ENCODE peak calls at places on chromosomes 13 and 19, in seven cellular contexts. M is neuronal stem cell, X is H1, K is IMR-90, P is mesenchymal stem cell, I is H9, O is trophoblast cell. J is an unnamed sample.

GRCh38 chr19:49930483-49931011 is 1.2 kb upstream of the NUP62 start:
- DNase-seq in P (peak), M (no peak), I (peak), O (no peak), X (peak), K (no peak), J (peak)

GRCh38 chr19:12788025-12788681 is 3.1 kb upstream of the JUNB start:
- DNase-seq in I (no peak), M (no peak), X (no peak), K (no peak), P (peak), O (no peak), J (no peak)

GRCh38 chr19:6204212-6204611 is 68.7 kb downstream of the ACSBG2 start:
- DNase-seq in O (peak), K (no peak), M (no peak), I (no peak), X (no peak), P (peak), J (no peak)

GRCh38 chr13:28707629-28708427 is 10.9 kb downstream of the SLC46A3 start:
- DNase-seq in I (no peak), X (no peak), O (no peak), K (peak), M (no peak), P (peak), J (no peak)

GRCh38 chr13:24279706-24280105 is 29.7 kb upstream of the C1QTNF9 start:
- DNase-seq in M (no peak), K (no peak), X (no peak), O (no peak), I (no peak), P (peak), J (no peak)

GRCh38 chr19:2775556-2776430 is 7.3 kb downstream of the SGTA start:
- DNase-seq in K (peak), I (no peak), P (peak), O (peak), M (no peak), X (no peak), J (no peak)

GRCh38 chr13:98998831-98999634 is 21.2 kb upstream of the DOCK9 start:
- DNase-seq in P (peak), M (no peak), I (no peak), X (no peak), O (peak), K (no peak), J (no peak)

GRCh38 chr13:58587183-58587582 is 955.6 kb downstream of the PCDH17 start:
- DNase-seq in O (no peak), M (no peak), P (no peak), K (no peak), X (no peak), I (no peak), J (no peak)

GRCh38 chr13:111614613-111615012 is 294.2 kb downstream of the TEX29 start:
- DNase-seq in I (no peak), P (no peak), K (no peak), X (no peak), M (no peak), O (no peak), J (no peak)

GRCh38 chr19:30388819-30389218 is 16.6 kb downstream of the ZNF536 start:
- DNase-seq in O (no peak), P (no peak), X (peak), K (no peak), I (no peak), M (no peak), J (no peak)

GRCh38 chr19:35348909-35349611 is 1.4 kb downstream of the FFAR1 start:
- DNase-seq in I (peak), K (no peak), P (no peak), O (no peak), X (peak), M (no peak), J (no peak)

GRCh38 chr19:2969104-2969504 is 8.3 kb upstream of the TLE6 start:
- DNase-seq in P (peak), M (no peak), K (no peak), O (no peak), X (no peak), I (no peak), J (no peak)

GRCh38 chr19:46958542-46958941 is 61.1 kb upstream of the NPAS1 start:
- DNase-seq in X (no peak), I (no peak), M (no peak), P (peak), K (peak), O (peak), J (peak)

GRCh38 chr19:35949131-35949530 is 13.0 kb downstream of the LRFN3 start:
- DNase-seq in M (no peak), O (no peak), X (no peak), I (no peak), P (peak), K (no peak), J (no peak)

GRCh38 chr19:36213793-36214387 is 575 bp downstream of the ZNF565 start:
- DNase-seq in O (no peak), P (no peak), M (peak), X (no peak), I (no peak), K (peak), J (no peak)

GRCh38 chr13:38970380-38971051 is 20.1 kb downstream of the STOML3 start:
- DNase-seq in O (no peak), P (no peak), X (no peak), M (no peak), I (no peak), K (no peak), J (peak)

GRCh38 chr19:4811328-4812131 is 20.0 kb downstream of the TICAM1 start:
- DNase-seq in K (peak), P (peak), X (peak), M (peak), I (peak), O (peak), J (peak)

DNA sequence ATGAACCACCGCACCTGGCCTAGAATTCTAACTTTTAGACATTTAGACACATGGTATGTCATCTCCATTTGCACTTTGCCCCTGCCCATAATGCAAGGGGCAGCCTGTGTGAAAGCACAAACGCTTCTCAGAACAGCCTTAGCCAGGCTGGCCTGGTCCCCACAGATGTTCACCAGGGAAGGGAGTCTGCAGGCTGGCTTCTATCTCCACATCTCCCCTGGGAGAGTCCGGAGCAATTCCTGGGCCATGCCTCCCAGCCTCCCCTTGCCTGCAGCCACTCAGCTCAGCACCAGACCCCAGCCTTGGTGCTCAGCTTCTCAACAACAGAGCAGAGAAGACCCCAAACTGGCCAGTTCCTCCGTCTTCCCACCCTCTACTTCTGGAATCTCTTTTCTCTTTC is 21.7 kb upstream of the LSM14A start:
- DNase-seq in X (no peak), P (no peak), O (no peak), M (no peak), I (no peak), K (no peak), J (no peak)
- H4K8ac ChIP-seq in X (no peak), P (no peak), O (no peak), M (no peak), I (no peak), K (no peak), J (no peak)

DNA sequence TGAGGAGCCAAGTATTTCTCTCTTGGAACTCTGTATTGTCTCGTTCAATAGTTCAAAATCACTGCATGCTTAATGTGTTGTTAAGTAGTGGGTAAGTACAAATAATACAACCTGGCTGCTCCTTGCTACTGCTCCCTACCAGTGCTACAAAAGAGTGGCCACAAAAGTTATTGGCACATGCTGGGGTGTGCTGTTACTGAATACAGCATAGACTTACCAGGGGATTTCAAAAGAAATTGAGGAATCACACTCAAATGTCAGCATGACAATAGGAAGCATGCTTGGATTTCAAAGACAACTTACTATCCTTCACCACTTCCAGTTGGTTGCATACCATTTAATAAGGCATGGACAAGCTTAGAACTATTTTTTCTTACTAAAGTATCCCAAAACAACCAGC is 1041.3 kb upstream of the SPRY2 start:
- DNase-seq in P (no peak), O (no peak), X (no peak), M (no peak), I (no peak), K (no peak), J (peak)
- H2BK120ac ChIP-seq in P (no peak), O (no peak), X (no peak), M (no peak), I (no peak), K (no peak), J (no peak)

GRCh38 chr19:41325640-41325946 is 15.6 kb downstream of the CCDC97 start:
- DNase-seq in K (no peak), M (no peak), I (no peak), X (peak), O (no peak), P (no peak), J (no peak)

GRCh38 chr19:41324921-41325639 is 15.1 kb downstream of the CCDC97 start:
- DNase-seq in M (no peak), P (peak), X (peak), I (peak), K (peak), O (no peak), J (peak)

GRCh38 chr19:41327499-41328156 is 17.7 kb downstream of the CCDC97 start:
- DNase-seq in P (no peak), M (no peak), O (peak), K (peak), I (peak), X (peak), J (no peak)

GRCh38 chr19:41327076-41327475 is 17.1 kb downstream of the CCDC97 start:
- DNase-seq in X (no peak), K (no peak), I (no peak), P (peak), M (no peak), O (no peak), J (no peak)

DNA sequence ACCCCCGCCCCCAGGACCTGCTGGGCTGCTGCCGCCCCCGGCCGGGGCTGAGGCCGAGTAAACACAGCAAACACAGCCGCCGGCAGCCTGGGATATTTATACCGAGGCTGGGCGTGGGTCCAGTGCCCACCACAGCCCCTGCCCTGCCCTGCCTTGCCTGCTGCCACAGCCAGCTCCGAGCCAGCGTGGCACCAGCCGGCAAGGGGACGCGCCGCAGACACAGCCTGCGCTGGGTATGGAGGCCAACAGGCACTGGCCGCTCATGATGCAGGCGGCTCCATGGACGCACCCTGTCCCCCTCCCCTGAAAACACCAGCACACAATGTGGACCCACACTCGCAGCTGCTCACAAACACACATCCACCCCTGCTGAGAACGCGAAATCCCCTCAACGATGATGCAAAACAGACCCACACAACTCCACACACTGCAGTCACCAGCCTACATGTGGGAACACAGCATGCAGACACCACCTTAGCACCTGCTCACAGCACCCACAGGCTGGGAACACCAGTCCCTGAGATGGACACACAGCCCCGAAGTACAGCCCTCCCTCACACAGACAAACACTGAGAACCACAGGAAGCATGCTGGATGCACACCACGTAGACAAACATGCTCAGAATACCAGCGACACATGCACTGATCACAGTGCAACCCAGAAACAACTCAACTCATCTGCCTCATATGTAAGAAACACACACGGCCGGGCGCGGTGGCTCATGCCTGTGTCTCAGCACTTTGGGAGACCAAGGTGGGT is 16.2 kb downstream of the CCDC97 start:
- DNase-seq in P (peak), X (peak), I (no peak), M (no peak), O (no peak), K (peak), J (no peak)
- H3K27ac ChIP-seq in P (peak), X (no peak), I (no peak), M (no peak), O (peak), K (peak), J (peak)

DNA sequence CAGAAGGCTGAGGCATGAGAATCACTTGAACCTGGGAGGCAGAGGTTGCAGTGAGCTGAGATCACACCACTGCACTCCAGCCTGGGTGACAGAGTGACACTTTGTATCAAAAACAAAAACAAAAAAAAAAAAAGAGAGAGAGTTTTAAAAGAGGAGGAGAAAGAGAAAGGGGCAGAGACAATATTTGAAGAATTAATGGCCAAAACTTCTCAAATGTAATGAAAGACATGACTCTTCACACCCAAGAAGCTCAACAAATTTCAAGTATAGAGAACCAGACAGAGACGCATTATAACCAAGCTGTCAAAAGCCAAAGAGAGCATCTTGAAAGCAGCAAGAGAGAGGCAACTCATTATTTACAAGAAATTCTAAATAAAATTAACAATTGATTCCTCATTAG is 36.9 kb upstream of the USP12 start:
- DNase-seq in X (no peak), M (no peak), O (no peak), P (no peak), K (no peak), I (no peak), J (no peak)
- H4K8ac ChIP-seq in X (no peak), M (no peak), O (no peak), P (no peak), K (no peak), I (no peak), J (no peak)

GRCh38 chr19:54152878-54153524 is 6.5 kb downstream of the LENG1 start:
- DNase-seq in X (no peak), I (no peak), K (no peak), M (no peak), P (no peak), O (no peak), J (no peak)

GRCh38 chr19:54149021-54149812 is 10.3 kb downstream of the LENG1 start:
- DNase-seq in P (no peak), O (no peak), X (no peak), M (no peak), K (no peak), I (no peak), J (no peak)

GRCh38 chr19:54152267-54152666 is 7.3 kb downstream of the LENG1 start:
- DNase-seq in O (no peak), I (no peak), P (no peak), X (no peak), M (no peak), K (no peak), J (no peak)

GRCh38 chr19:54153731-54154326 is 5.7 kb downstream of the LENG1 start:
- DNase-seq in O (no peak), P (no peak), X (no peak), I (no peak), M (no peak), K (no peak), J (no peak)

DNA sequence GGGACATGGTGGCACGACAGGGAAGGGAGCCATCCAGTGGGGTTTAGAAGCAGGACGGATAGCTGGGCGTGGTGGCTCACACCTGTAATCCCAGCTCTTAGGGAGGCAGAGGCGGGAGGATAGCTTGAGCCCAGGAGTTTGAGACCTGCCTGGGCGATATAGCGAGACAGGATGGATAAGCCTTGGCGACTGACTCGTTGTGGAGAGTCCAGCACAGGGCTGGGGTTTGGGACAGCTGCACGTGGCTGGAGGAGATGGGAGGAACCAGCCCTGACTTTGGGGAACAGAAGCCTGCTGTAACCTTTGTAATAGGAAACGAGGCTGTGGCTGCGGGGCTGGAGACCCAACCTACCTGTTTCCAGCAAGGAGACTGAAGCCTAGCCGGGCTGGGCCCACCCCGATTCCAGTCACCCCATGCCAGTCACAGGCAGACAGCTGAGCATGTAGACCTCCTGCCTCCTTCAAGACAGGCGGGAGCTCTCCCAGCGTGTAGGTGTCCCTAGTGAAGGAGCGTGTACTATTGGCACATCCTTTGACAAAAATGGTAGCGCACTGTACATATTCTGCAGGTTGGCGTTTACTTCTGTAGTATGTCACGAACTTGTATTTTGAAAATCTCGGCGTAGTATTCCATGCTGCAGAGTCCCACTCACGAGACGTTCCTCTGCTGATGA is 8.0 kb downstream of the LENG1 start:
- DNase-seq in P (no peak), K (no peak), O (no peak), X (no peak), M (no peak), I (no peak), J (no peak)
- H2BK120ac ChIP-seq in P (no peak), K (no peak), O (no peak), X (no peak), M (no peak), I (no peak), J (no peak)

DNA sequence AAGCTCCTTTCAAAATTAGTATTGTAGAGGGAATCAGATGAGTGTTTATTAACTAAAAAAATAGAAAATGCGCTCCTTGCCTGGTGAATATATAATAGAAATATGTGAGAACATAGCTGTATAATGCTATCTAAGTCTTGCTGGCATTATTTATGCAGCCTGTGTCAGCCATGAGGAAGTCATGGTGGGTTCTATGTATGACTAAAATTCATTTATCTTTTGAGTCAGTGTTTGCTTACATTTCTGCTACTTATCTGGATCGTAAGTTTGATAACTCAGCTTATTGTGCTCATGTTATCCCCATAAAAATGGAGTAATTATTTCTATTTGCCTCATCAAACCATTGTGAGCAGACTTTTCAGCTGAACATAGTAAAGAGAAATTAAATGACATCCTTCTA is 449.3 kb downstream of the OXGR1 start:
- DNase-seq in K (no peak), I (no peak), P (peak), M (no peak), O (no peak), X (no peak), J (no peak)
- H3K27ac ChIP-seq in K (no peak), I (no peak), P (no peak), M (no peak), O (no peak), X (no peak), J (no peak)

J was measured in mesendoderm.